ENCODE peak calls at places on chromosomes 3 and 15, in six cellular contexts. H is stimulated activated CD4-positive, alpha-beta T cell treated with anti-CD3 and anti-CD28 coated beads, TNF-alpha, amount 100 ng/mL, for 1 hour; C is MG63; O is memory B cell; B is mucosa of descending colon; G is neuronal stem cell. M is an unnamed sample.

GRCh38 chr3:9809615-9810356 is at the start of gene TTLL3:
- DNase-seq in H (peak), C (peak), O (peak), B (peak), G (peak), M (peak)

GRCh38 chr3:38618343-38618742 is 31.1 kb downstream of the SCN5A start:
- DNase-seq in H (no peak), C (no peak), O (no peak), B (no peak), G (no peak), M (no peak)

GRCh38 chr15:81001180-81002003 is 669 bp downstream of the TLNRD1 start:
- DNase-seq in H (no peak), C (peak), O (peak), B (peak), G (peak), M (peak)

GRCh38 chr3:58659051-58659675 is 7.4 kb downstream of the FAM3D start:
- DNase-seq in H (no peak), C (peak), O (no peak), B (peak), G (no peak), M (peak)

GRCh38 chr3:129425213-129425612 is 3.2 kb downstream of the EFCAB12 start:
- DNase-seq in H (no peak), C (no peak), O (no peak), B (no peak), G (no peak), M (peak)

GRCh38 chr3:36763850-36764703 is at the start of gene DCLK3:
- DNase-seq in H (no peak), C (peak), O (no peak), B (no peak), G (peak), M (peak)

GRCh38 chr3:157921767-157922166 is 184.5 kb downstream of the SHOX2 start:
- DNase-seq in H (no peak), C (no peak), O (no peak), B (no peak), G (no peak), M (no peak)

GRCh38 chr3:24952388-24952787 is 457.7 kb upstream of the THRB start:
- DNase-seq in H (no peak), C (no peak), O (no peak), B (no peak), G (peak), M (peak)

GRCh38 chr15:38254065-38254883 is 1.6 kb downstream of the SPRED1 start:
- DNase-seq in H (no peak), C (peak), O (peak), B (peak), G (no peak), M (no peak)

GRCh38 chr3:129840707-129841360 is 52.7 kb downstream of the TMCC1 start:
- DNase-seq in H (no peak), C (no peak), O (no peak), B (peak), G (no peak), M (no peak)

GRCh38 chr3:108863799-108864135 is 41.2 kb downstream of the TRAT1 start:
- DNase-seq in H (no peak), C (no peak), O (no peak), B (no peak), G (no peak), M (peak)

M was measured in GM23338.